ENCODE peak calls at places on chromosomes 11 and 22, in nine cellular contexts. E, U, L, C, V, N, D, Z and A are unnamed samples.

GRCh38 chr11:271316-271715 is 6.9 kb upstream of the NLRP6 start:
- DNase-seq in N (no peak), L (no peak), U (no peak), V (no peak), Z (no peak), D (no peak), E (no peak), C (no peak), A (no peak)

GRCh38 chr11:10272132-10272531 is 21.9 kb downstream of the SBF2 start:
- DNase-seq in V (no peak), L (no peak), C (no peak), D (peak), U (no peak), N (no peak), E (no peak), Z (no peak), A (peak)

GRCh38 chr11:86228967-86229330 is 15.6 kb upstream of the EED start:
- DNase-seq in D (no peak), V (no peak), Z (no peak), U (no peak), N (no peak), L (no peak), E (no peak), C (no peak), A (no peak)

GRCh38 chr22:40728731-40729189 is 49.5 kb downstream of the MCHR1 start:
- DNase-seq in L (peak), C (peak), N (peak), U (no peak), Z (no peak), V (no peak), D (peak), E (peak), A (peak)

GRCh38 chr11:75565221-75565814 is 3.3 kb downstream of the SERPINH1 start:
- DNase-seq in N (peak), L (peak), E (no peak), Z (no peak), V (no peak), U (no peak), C (peak), D (peak), A (peak)

GRCh38 chr22:50081426-50082196 is 3.6 kb downstream of the MLC1 start:
- DNase-seq in C (no peak), E (no peak), N (no peak), V (no peak), U (no peak), D (no peak), L (no peak), Z (no peak), A (no peak)

GRCh38 chr11:34680918-34681554 is 60.1 kb downstream of the EHF start:
- DNase-seq in L (peak), Z (no peak), V (no peak), C (peak), D (peak), U (no peak), N (no peak), E (no peak), A (peak)

GRCh38 chr11:21707116-21707769 is 485.6 kb upstream of the ANO5 start:
- DNase-seq in C (no peak), L (no peak), U (no peak), N (no peak), D (no peak), Z (no peak), V (no peak), E (no peak), A (no peak)

GRCh38 chr22:48488611-48489456 is 1338.8 kb downstream of the BRD1 start:
- DNase-seq in L (no peak), V (no peak), N (peak), D (no peak), C (no peak), E (no peak), Z (no peak), U (no peak), A (no peak)

GRCh38 chr11:93330446-93330984 is at the start of gene DEUP1:
- DNase-seq in Z (no peak), D (no peak), V (no peak), N (peak), U (no peak), E (no peak), L (peak), C (no peak), A (peak)